ENCODE peak calls at places on chromosome 15, in five cellular contexts. J, I, K, R and L are unnamed samples.

GRCh38 chr15:68106656-68107055 is 52.5 kb downstream of the PIAS1 start:
- DNase-seq in J (peak), I (peak), K (no peak), R (no peak), L (no peak)

GRCh38 chr15:61613729-61614128 is 384.6 kb upstream of the RORA start:
- DNase-seq in J (no peak), I (no peak), K (no peak), R (no peak), L (no peak)

GRCh38 chr15:94075349-94075748 is 156.0 kb upstream of the MCTP2 start:
- DNase-seq in J (no peak), I (peak), K (no peak), R (no peak), L (no peak)

GRCh38 chr15:26891448-26891881 is 24.6 kb downstream of the GABRA5 start:
- DNase-seq in J (peak), I (peak), K (no peak), R (peak), L (no peak)

GRCh38 chr15:36905908-36906307 is 194.4 kb downstream of the MEIS2 start:
- DNase-seq in J (no peak), I (peak), K (no peak), R (peak), L (no peak)

GRCh38 chr15:83110361-83110760 is 2.9 kb downstream of the TM6SF1 start:
- DNase-seq in J (no peak), I (no peak), K (no peak), R (no peak), L (no peak)

GRCh38 chr15:93862791-93863190 is 368.6 kb upstream of the MCTP2 start:
- DNase-seq in J (no peak), I (no peak), K (no peak), R (no peak), L (no peak)

GRCh38 chr15:52559583-52559982 is 9.2 kb downstream of the ARPP19 start:
- DNase-seq in J (no peak), I (peak), K (no peak), R (peak), L (no peak)

GRCh38 chr15:47661661-47662180 is 55.6 kb upstream of the SEMA6D start:
- DNase-seq in J (no peak), I (no peak), K (no peak), R (no peak), L (no peak)

GRCh38 chr15:42207674-42208579 is at the start of gene VPS39:
- DNase-seq in J (peak), I (peak), K (peak), R (peak), L (peak)

GRCh38 chr15:39376371-39376909 is 204.4 kb upstream of the THBS1 start:
- DNase-seq in J (no peak), I (peak), K (no peak), R (peak), L (peak)
- H3K4me3 ChIP-seq in J (no peak), I (no peak), K (no peak), R (no peak), L (no peak)

GRCh38 chr15:50354838-50355611 is at the start of gene GABPB1:
- DNase-seq in J (peak), I (peak), K (peak), R (peak), L (peak)

GRCh38 chr15:50355612-50355905 is 561 bp upstream of the GABPB1 start:
- DNase-seq in J (no peak), I (no peak), K (no peak), R (no peak), L (no peak)

GRCh38 chr15:50353999-50354837 is 780 bp downstream of the GABPB1 start:
- DNase-seq in J (peak), I (peak), K (peak), R (peak), L (peak)

GRCh38 chr15:50355980-50356379 is 982 bp upstream of the GABPB1 start:
- DNase-seq in J (no peak), I (no peak), K (no peak), R (no peak), L (no peak)

GRCh38 chr15:50358805-50359204 is 3.8 kb upstream of the GABPB1 start:
- DNase-seq in J (peak), I (peak), K (no peak), R (peak), L (no peak)
- TF ChIP-seq CTCF in J (peak), I (peak), K (peak), R (peak), L (peak)

DNA sequence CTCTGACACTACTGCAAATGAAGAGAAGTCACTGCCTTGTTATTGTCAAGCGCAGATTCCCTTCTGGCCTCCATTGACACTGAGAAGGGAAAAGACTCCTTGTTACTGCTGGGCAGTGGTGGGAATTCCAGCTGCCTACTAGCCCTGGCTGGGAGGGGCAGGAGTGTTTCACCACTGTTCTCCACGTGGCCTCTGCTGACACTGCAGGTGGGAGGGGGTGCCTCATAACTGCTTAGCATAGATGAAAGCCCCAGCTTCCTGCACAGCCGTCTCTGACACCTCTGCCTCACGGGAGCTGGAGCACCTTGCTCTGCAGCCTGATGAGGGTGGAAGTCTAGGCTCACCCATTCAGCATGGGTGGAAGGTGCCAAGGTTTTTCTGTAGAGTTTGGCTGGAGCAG is 52.2 kb downstream of the TM2D3 start:
- DNase-seq in J (peak), I (no peak), K (no peak), R (peak), L (no peak)
- H3K4me3 ChIP-seq in J (no peak), I (no peak), K (no peak), R (no peak), L (no peak)

GRCh38 chr15:76974456-76975083 is 20.4 kb upstream of the PSTPIP1 start:
- DNase-seq in J (no peak), I (no peak), K (no peak), R (no peak), L (no peak)
- TF ChIP-seq CTCF in J (no peak), I (no peak), K (no peak), R (no peak), L (no peak)

DNA sequence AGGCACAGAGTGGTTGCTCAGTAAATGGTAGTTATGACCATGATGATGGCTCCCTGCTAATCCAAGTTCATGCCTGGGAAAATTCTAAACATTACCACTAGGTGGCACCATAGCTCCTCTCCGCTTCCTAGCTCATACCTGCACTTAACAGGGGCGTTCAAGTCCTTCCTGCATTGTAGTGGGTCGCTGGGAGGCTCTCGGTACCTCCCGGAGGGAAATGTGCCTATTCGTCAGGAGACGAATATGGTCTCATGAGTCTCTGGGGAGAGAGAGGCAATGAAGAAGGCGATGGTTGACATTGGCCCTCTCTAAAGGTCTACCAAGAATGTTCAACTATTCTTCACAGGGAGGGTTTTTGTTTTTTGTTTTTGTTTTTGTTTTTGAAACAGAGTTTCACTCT is 10.9 kb downstream of the MESP1 start:
- DNase-seq in J (peak), I (peak), K (no peak), R (peak), L (peak)
- H3K4me3 ChIP-seq in J (no peak), I (no peak), K (no peak), R (no peak), L (no peak)

GRCh38 chr15:45279024-45279697 is 27.1 kb downstream of the SLC28A2 start:
- DNase-seq in J (peak), I (peak), K (peak), R (peak), L (peak)

GRCh38 chr15:45274636-45275035 is 22.6 kb downstream of the SLC28A2 start:
- DNase-seq in J (no peak), I (no peak), K (no peak), R (no peak), L (no peak)

DNA sequence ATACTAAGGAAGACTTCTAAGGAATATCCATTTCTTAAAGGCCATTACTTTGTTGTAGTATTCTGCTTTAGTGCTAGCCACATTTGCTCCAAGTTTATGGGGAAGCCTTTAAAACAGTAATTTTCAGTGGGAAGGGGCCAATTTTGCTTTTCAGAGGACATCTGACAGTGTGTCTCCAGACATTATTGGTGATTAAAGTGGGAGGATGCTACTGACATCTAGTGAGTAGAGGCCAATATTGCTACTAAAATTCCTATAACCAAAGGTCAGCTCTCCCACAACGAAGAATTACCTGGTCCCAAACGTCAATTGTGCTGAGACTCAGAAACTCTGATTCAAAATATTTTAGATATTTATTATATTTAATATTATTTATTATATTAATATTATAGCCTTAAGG is 24.8 kb downstream of the SLC28A2 start:
- DNase-seq in J (peak), I (peak), K (no peak), R (peak), L (no peak)
- TF ChIP-seq CTCF in J (peak), I (peak), K (peak), R (peak), L (peak)

GRCh38 chr15:92076536-92076935 is 223.0 kb downstream of the SLCO3A1 start:
- DNase-seq in J (no peak), I (no peak), K (no peak), R (no peak), L (no peak)
- H3K4me3 ChIP-seq in J (no peak), I (no peak), K (no peak), R (no peak), L (no peak)

GRCh38 chr15:81411056-81411455 is 37.0 kb upstream of the TMC3 start:
- DNase-seq in J (no peak), I (no peak), K (no peak), R (no peak), L (no peak)
- TF ChIP-seq CTCF in J (no peak), I (no peak), K (no peak), R (no peak), L (peak)

GRCh38 chr15:74785716-74786032 is 3.8 kb downstream of the CSK start:
- DNase-seq in J (no peak), I (no peak), K (no peak), R (no peak), L (no peak)
- H3K4me3 ChIP-seq in J (no peak), I (no peak), K (peak), R (no peak), L (no peak)